ENCODE peak calls at places on chromosomes 7 and 10, in four cellular contexts. One of them, this sample, is unnamed.

GRCh38 chr7:155590215-155591023 is 44.1 kb upstream of the CNPY1 start:
- DNase-seq in DMS53: peak; percentile 64
- DNase-seq in activated naive CD4-positive, alpha-beta T cell treated with anti-CD3 and anti-CD28 coated beads, Interleukin-2, amount 10 ng/mL, durations not matched to agents 7 days and 5 days: peak; percentile 36
- DNase-seq in OCI-LY7: peak; percentile 9
- DNase-seq in this sample: no peak

GRCh38 chr10:82313401-82313800 is 438.4 kb downstream of the NRG3 start:
- DNase-seq in DMS53: no peak
- DNase-seq in activated naive CD4-positive, alpha-beta T cell treated with anti-CD3 and anti-CD28 coated beads, Interleukin-2, amount 10 ng/mL, durations not matched to agents 7 days and 5 days: no peak
- DNase-seq in OCI-LY7: no peak
- DNase-seq in this sample: no peak

GRCh38 chr10:70441161-70441876 is at the start of gene NODAL:
- DNase-seq in DMS53: peak; percentile 56
- DNase-seq in activated naive CD4-positive, alpha-beta T cell treated with anti-CD3 and anti-CD28 coated beads, Interleukin-2, amount 10 ng/mL, durations not matched to agents 7 days and 5 days: no peak
- DNase-seq in OCI-LY7: no peak
- DNase-seq in this sample: no peak

GRCh38 chr10:3006093-3006492 is 61.3 kb upstream of the PFKP start:
- DNase-seq in DMS53: no peak
- DNase-seq in activated naive CD4-positive, alpha-beta T cell treated with anti-CD3 and anti-CD28 coated beads, Interleukin-2, amount 10 ng/mL, durations not matched to agents 7 days and 5 days: no peak
- DNase-seq in OCI-LY7: no peak
- DNase-seq in this sample: no peak

GRCh38 chr10:62047960-62048383 is 146.5 kb downstream of the ARID5B start:
- DNase-seq in DMS53: peak; percentile 12
- DNase-seq in activated naive CD4-positive, alpha-beta T cell treated with anti-CD3 and anti-CD28 coated beads, Interleukin-2, amount 10 ng/mL, durations not matched to agents 7 days and 5 days: peak; percentile 61
- DNase-seq in OCI-LY7: peak; percentile 44
- DNase-seq in this sample: peak; percentile 80

GRCh38 chr10:130957423-130957822 is 354.1 kb downstream of the TCERG1L start:
- DNase-seq in DMS53: no peak
- DNase-seq in activated naive CD4-positive, alpha-beta T cell treated with anti-CD3 and anti-CD28 coated beads, Interleukin-2, amount 10 ng/mL, durations not matched to agents 7 days and 5 days: no peak
- DNase-seq in OCI-LY7: no peak
- DNase-seq in this sample: no peak

GRCh38 chr7:35758421-35758820 is 42.4 kb upstream of the SEPTIN7 start:
- DNase-seq in DMS53: no peak
- DNase-seq in activated naive CD4-positive, alpha-beta T cell treated with anti-CD3 and anti-CD28 coated beads, Interleukin-2, amount 10 ng/mL, durations not matched to agents 7 days and 5 days: no peak
- DNase-seq in OCI-LY7: peak; percentile 11
- DNase-seq in this sample: peak; percentile 55

GRCh38 chr10:62804384-62805138 is at the start of gene ADO:
- DNase-seq in DMS53: peak; percentile 93
- DNase-seq in activated naive CD4-positive, alpha-beta T cell treated with anti-CD3 and anti-CD28 coated beads, Interleukin-2, amount 10 ng/mL, durations not matched to agents 7 days and 5 days: peak; percentile 85
- DNase-seq in OCI-LY7: peak; percentile 89
- DNase-seq in this sample: peak; percentile 83

GRCh38 chr7:151408839-151409554 is 841 bp downstream of the WDR86 start:
- DNase-seq in DMS53: peak; percentile 63
- DNase-seq in activated naive CD4-positive, alpha-beta T cell treated with anti-CD3 and anti-CD28 coated beads, Interleukin-2, amount 10 ng/mL, durations not matched to agents 7 days and 5 days: peak; percentile 68
- DNase-seq in OCI-LY7: peak; percentile 36
- DNase-seq in this sample: no peak

GRCh38 chr7:18357691-18358090 is 137.9 kb upstream of the HDAC9 start:
- DNase-seq in DMS53: peak; percentile 28
- DNase-seq in activated naive CD4-positive, alpha-beta T cell treated with anti-CD3 and anti-CD28 coated beads, Interleukin-2, amount 10 ng/mL, durations not matched to agents 7 days and 5 days: no peak
- DNase-seq in OCI-LY7: peak; percentile 46
- DNase-seq in this sample: peak; percentile 24

GRCh38 chr10:116787893-116788665 is 45.7 kb upstream of the HSPA12A start:
- DNase-seq in DMS53: peak; percentile 76
- DNase-seq in activated naive CD4-positive, alpha-beta T cell treated with anti-CD3 and anti-CD28 coated beads, Interleukin-2, amount 10 ng/mL, durations not matched to agents 7 days and 5 days: peak; percentile 82
- DNase-seq in OCI-LY7: peak; percentile 79
- DNase-seq in this sample: peak; percentile 28

GRCh38 chr7:43318188-43318587 is 205.7 kb downstream of the HECW1 start:
- DNase-seq in DMS53: no peak
- DNase-seq in activated naive CD4-positive, alpha-beta T cell treated with anti-CD3 and anti-CD28 coated beads, Interleukin-2, amount 10 ng/mL, durations not matched to agents 7 days and 5 days: no peak
- DNase-seq in OCI-LY7: no peak
- DNase-seq in this sample: no peak

GRCh38 chr7:88289505-88290129 is 17.1 kb downstream of the STEAP4 start:
- DNase-seq in DMS53: peak; percentile 75
- DNase-seq in activated naive CD4-positive, alpha-beta T cell treated with anti-CD3 and anti-CD28 coated beads, Interleukin-2, amount 10 ng/mL, durations not matched to agents 7 days and 5 days: no peak
- DNase-seq in OCI-LY7: no peak
- DNase-seq in this sample: peak; percentile 9

GRCh38 chr7:35714862-35715261 is 19.9 kb upstream of the HERPUD2 start:
- DNase-seq in DMS53: peak; percentile 30
- DNase-seq in activated naive CD4-positive, alpha-beta T cell treated with anti-CD3 and anti-CD28 coated beads, Interleukin-2, amount 10 ng/mL, durations not matched to agents 7 days and 5 days: no peak
- DNase-seq in OCI-LY7: peak; percentile 37
- DNase-seq in this sample: peak; percentile 53

GRCh38 chr10:99337261-99337905 is 8.2 kb downstream of the CNNM1 start:
- DNase-seq in DMS53: no peak
- DNase-seq in activated naive CD4-positive, alpha-beta T cell treated with anti-CD3 and anti-CD28 coated beads, Interleukin-2, amount 10 ng/mL, durations not matched to agents 7 days and 5 days: no peak
- DNase-seq in OCI-LY7: no peak
- DNase-seq in this sample: peak; percentile 25

GRCh38 chr10:70660722-70661121 is 11.6 kb upstream of the ADAMTS14 start:
- DNase-seq in DMS53: no peak
- DNase-seq in activated naive CD4-positive, alpha-beta T cell treated with anti-CD3 and anti-CD28 coated beads, Interleukin-2, amount 10 ng/mL, durations not matched to agents 7 days and 5 days: no peak
- DNase-seq in OCI-LY7: no peak
- DNase-seq in this sample: no peak

GRCh38 chr10:17784701-17785100 is 24.4 kb upstream of the MRC1 start:
- DNase-seq in DMS53: no peak
- DNase-seq in activated naive CD4-positive, alpha-beta T cell treated with anti-CD3 and anti-CD28 coated beads, Interleukin-2, amount 10 ng/mL, durations not matched to agents 7 days and 5 days: no peak
- DNase-seq in OCI-LY7: no peak
- DNase-seq in this sample: peak; percentile 49

GRCh38 chr7:143504937-143505297 is 27.2 kb downstream of the TAS2R41 start:
- DNase-seq in DMS53: no peak
- DNase-seq in activated naive CD4-positive, alpha-beta T cell treated with anti-CD3 and anti-CD28 coated beads, Interleukin-2, amount 10 ng/mL, durations not matched to agents 7 days and 5 days: no peak
- DNase-seq in OCI-LY7: no peak
- DNase-seq in this sample: no peak

GRCh38 chr7:71363627-71364026 is 231.7 kb downstream of the GALNT17 start:
- DNase-seq in DMS53: no peak
- DNase-seq in activated naive CD4-positive, alpha-beta T cell treated with anti-CD3 and anti-CD28 coated beads, Interleukin-2, amount 10 ng/mL, durations not matched to agents 7 days and 5 days: no peak
- DNase-seq in OCI-LY7: no peak
- DNase-seq in this sample: no peak

GRCh38 chr7:50068850-50069551 is 24.0 kb downstream of the ZPBP start:
- DNase-seq in DMS53: peak; percentile 85
- DNase-seq in activated naive CD4-positive, alpha-beta T cell treated with anti-CD3 and anti-CD28 coated beads, Interleukin-2, amount 10 ng/mL, durations not matched to agents 7 days and 5 days: peak; percentile 59
- DNase-seq in OCI-LY7: no peak
- DNase-seq in this sample: no peak

GRCh38 chr10:4498763-4499251 is 327.2 kb upstream of the AKR1E2 start:
- DNase-seq in DMS53: no peak
- DNase-seq in activated naive CD4-positive, alpha-beta T cell treated with anti-CD3 and anti-CD28 coated beads, Interleukin-2, amount 10 ng/mL, durations not matched to agents 7 days and 5 days: no peak
- DNase-seq in OCI-LY7: no peak
- DNase-seq in this sample: no peak

GRCh38 chr7:146090023-146090645 is 26.5 kb upstream of the CNTNAP2 start:
- DNase-seq in DMS53: peak; percentile 72
- DNase-seq in activated naive CD4-positive, alpha-beta T cell treated with anti-CD3 and anti-CD28 coated beads, Interleukin-2, amount 10 ng/mL, durations not matched to agents 7 days and 5 days: no peak
- DNase-seq in OCI-LY7: peak; percentile 83
- DNase-seq in this sample: no peak

GRCh38 chr10:99346247-99346646 is 17.1 kb downstream of the CNNM1 start:
- DNase-seq in DMS53: peak; percentile 43
- DNase-seq in activated naive CD4-positive, alpha-beta T cell treated with anti-CD3 and anti-CD28 coated beads, Interleukin-2, amount 10 ng/mL, durations not matched to agents 7 days and 5 days: no peak
- DNase-seq in OCI-LY7: no peak
- DNase-seq in this sample: peak; percentile 46

GRCh38 chr10:50470798-50471582 is 152.8 kb downstream of the SGMS1 start:
- DNase-seq in DMS53: peak; percentile 92
- DNase-seq in activated naive CD4-positive, alpha-beta T cell treated with anti-CD3 and anti-CD28 coated beads, Interleukin-2, amount 10 ng/mL, durations not matched to agents 7 days and 5 days: no peak
- DNase-seq in OCI-LY7: no peak
- DNase-seq in this sample: peak; percentile 64

GRCh38 chr10:133324857-133325260 is 11.8 kb downstream of the CALY start:
- DNase-seq in DMS53: peak; percentile 59
- DNase-seq in activated naive CD4-positive, alpha-beta T cell treated with anti-CD3 and anti-CD28 coated beads, Interleukin-2, amount 10 ng/mL, durations not matched to agents 7 days and 5 days: no peak
- DNase-seq in OCI-LY7: no peak
- DNase-seq in this sample: no peak

GRCh38 chr10:15591431-15591830 is 128.3 kb downstream of the ITGA8 start:
- DNase-seq in DMS53: no peak
- DNase-seq in activated naive CD4-positive, alpha-beta T cell treated with anti-CD3 and anti-CD28 coated beads, Interleukin-2, amount 10 ng/mL, durations not matched to agents 7 days and 5 days: no peak
- DNase-seq in OCI-LY7: no peak
- DNase-seq in this sample: no peak

GRCh38 chr10:78629773-78630172 is 439.0 kb upstream of the ZMIZ1 start:
- DNase-seq in DMS53: no peak
- DNase-seq in activated naive CD4-positive, alpha-beta T cell treated with anti-CD3 and anti-CD28 coated beads, Interleukin-2, amount 10 ng/mL, durations not matched to agents 7 days and 5 days: no peak
- DNase-seq in OCI-LY7: no peak
- DNase-seq in this sample: no peak

GRCh38 chr10:112446055-112446854 is 459 bp downstream of the ZDHHC6 start:
- DNase-seq in DMS53: peak; percentile 44
- DNase-seq in activated naive CD4-positive, alpha-beta T cell treated with anti-CD3 and anti-CD28 coated beads, Interleukin-2, amount 10 ng/mL, durations not matched to agents 7 days and 5 days: peak; percentile 25
- DNase-seq in OCI-LY7: peak; percentile 8
- DNase-seq in this sample: no peak

GRCh38 chr10:125984346-125984745 is 88.0 kb downstream of the FANK1 start:
- DNase-seq in DMS53: peak; percentile 22
- DNase-seq in activated naive CD4-positive, alpha-beta T cell treated with anti-CD3 and anti-CD28 coated beads, Interleukin-2, amount 10 ng/mL, durations not matched to agents 7 days and 5 days: no peak
- DNase-seq in OCI-LY7: no peak
- DNase-seq in this sample: no peak

GRCh38 chr7:99372275-99373085 is 2.0 kb upstream of the ARPC1B start:
- DNase-seq in DMS53: peak; percentile 94
- DNase-seq in activated naive CD4-positive, alpha-beta T cell treated with anti-CD3 and anti-CD28 coated beads, Interleukin-2, amount 10 ng/mL, durations not matched to agents 7 days and 5 days: no peak
- DNase-seq in OCI-LY7: no peak
- DNase-seq in this sample: peak; percentile 39